ENCODE peak calls at places on chromosomes 5 and 9, in six cellular contexts. F, P, E, K, O and T are unnamed samples.

GRCh38 chr5:78404682-78405293 is 44.4 kb downstream of the SCAMP1 start:
- DNase-seq in F (no peak), P (peak), E (peak), K (no peak), O (no peak), T (peak)

GRCh38 chr5:157356576-157356975 is 90.7 kb downstream of the CYFIP2 start:
- DNase-seq in F (no peak), P (no peak), E (no peak), K (no peak), O (no peak), T (no peak)

GRCh38 chr5:108193021-108193795 is 188.7 kb downstream of the FBXL17 start:
- DNase-seq in F (peak), P (peak), E (no peak), K (peak), O (peak), T (no peak)

GRCh38 chr5:174145821-174146220 is 100.3 kb downstream of the NSG2 start:
- DNase-seq in F (peak), P (peak), E (no peak), K (no peak), O (peak), T (peak)

GRCh38 chr9:92564479-92564878 is 28.7 kb upstream of the ECM2 start:
- DNase-seq in F (no peak), P (peak), E (no peak), K (peak), O (peak), T (no peak)

GRCh38 chr5:151345808-151346478 is 1.4 kb downstream of the SLC36A2 start:
- DNase-seq in F (peak), P (peak), E (no peak), K (peak), O (peak), T (no peak)

GRCh38 chr5:179603308-179603707 is 20.2 kb downstream of the HNRNPH1 start:
- DNase-seq in F (no peak), P (no peak), E (no peak), K (no peak), O (no peak), T (no peak)

GRCh38 chr9:3704890-3705289 is 179.1 kb upstream of the RFX3 start:
- DNase-seq in F (no peak), P (no peak), E (no peak), K (no peak), O (no peak), T (no peak)

GRCh38 chr5:94039101-94039500 is 297.7 kb upstream of the POU5F2 start:
- DNase-seq in F (no peak), P (no peak), E (no peak), K (no peak), O (no peak), T (no peak)

DNA sequence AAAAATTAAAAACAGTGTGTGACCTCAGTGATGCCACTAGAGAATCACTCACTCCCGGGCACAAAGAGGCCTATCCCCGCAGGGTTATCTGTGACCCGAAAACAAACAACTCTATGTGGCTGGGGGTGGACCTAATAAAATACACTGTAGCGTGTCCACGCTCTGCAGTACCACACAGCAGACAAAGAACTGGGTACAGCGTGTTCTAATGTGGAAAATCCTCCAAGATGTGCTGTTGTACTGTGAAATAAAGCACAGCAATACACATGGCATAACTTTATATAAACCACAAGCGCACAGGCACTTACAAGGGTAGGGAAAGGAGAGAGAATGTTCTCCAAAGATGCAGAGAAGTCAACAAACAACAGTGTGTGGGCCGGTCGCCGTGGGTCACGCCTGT is 8.1 kb upstream of the SLC34A1 start:
- DNase-seq in F (no peak), P (peak), E (no peak), K (no peak), O (no peak), T (no peak)
- TF ChIP-seq CTCF in F (no peak), P (no peak), E (no peak), K (no peak), O (no peak), T (no peak)

DNA sequence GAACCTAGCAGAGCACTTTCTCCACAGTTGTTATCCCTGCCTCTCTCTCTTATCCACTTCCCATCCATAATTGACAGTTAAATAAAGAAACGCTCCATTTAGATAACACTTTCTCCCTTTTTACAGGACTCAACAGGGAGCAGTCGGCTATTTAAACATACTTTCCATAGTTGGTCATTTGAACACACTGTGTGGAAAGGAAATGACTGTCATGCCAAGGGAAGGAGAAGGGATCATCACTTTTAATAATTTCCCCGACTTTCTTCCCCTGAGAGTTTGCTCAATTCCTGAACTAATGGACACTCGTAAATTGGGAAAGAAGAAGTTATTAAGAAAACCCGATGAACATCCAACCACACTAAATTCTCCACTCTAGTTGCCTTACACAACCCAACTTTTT is 400.8 kb upstream of the PTGER4 start:
- DNase-seq in F (no peak), P (no peak), E (no peak), K (no peak), O (no peak), T (no peak)
- H3K4me3 ChIP-seq in F (no peak), P (no peak), E (no peak), K (no peak), O (no peak), T (no peak)

DNA sequence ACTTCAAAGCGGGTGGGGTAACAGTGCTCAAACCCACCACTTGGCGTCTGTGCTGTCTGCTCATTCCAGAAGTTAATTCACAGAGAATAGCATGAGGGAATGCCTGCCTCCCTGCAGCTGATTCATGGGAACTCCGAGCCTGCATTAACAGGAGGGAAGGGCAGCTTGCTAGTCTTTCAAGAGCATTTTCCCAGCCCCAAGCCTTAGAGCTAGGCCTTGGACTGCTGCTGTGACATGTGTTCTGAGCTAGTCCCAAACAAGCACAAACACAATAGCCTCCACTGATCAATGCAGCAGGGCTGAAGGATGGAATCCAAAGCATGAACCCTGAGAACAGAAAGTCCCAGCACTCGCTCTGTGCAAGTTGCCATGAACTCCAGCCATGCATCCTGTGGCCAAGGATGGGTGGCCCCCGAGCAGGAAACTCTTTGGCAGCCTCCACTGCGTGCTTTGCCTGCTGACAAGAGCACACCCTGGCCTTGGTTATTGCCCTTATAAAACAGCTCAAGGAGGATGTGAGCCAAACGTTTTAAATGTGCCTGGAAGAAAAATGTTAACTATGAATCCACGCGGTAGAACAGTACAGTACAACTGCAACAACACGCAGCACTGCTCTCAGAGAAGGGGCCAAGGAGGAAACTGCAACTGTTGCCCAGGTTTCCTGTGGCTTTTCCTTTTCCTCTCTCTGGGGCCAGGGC is 653.1 kb upstream of the KLF4 start:
- DNase-seq in F (peak), P (peak), E (no peak), K (peak), O (peak), T (peak)
- TF ChIP-seq CTCF in F (peak), P (no peak), E (no peak), K (peak), O (peak), T (no peak)

GRCh38 chr9:34591911-34592866 is 2.7 kb upstream of the CNTFR start:
- DNase-seq in F (no peak), P (no peak), E (no peak), K (no peak), O (no peak), T (no peak)
- H3K4me3 ChIP-seq in F (no peak), P (no peak), E (no peak), K (no peak), O (no peak), T (no peak)

DNA sequence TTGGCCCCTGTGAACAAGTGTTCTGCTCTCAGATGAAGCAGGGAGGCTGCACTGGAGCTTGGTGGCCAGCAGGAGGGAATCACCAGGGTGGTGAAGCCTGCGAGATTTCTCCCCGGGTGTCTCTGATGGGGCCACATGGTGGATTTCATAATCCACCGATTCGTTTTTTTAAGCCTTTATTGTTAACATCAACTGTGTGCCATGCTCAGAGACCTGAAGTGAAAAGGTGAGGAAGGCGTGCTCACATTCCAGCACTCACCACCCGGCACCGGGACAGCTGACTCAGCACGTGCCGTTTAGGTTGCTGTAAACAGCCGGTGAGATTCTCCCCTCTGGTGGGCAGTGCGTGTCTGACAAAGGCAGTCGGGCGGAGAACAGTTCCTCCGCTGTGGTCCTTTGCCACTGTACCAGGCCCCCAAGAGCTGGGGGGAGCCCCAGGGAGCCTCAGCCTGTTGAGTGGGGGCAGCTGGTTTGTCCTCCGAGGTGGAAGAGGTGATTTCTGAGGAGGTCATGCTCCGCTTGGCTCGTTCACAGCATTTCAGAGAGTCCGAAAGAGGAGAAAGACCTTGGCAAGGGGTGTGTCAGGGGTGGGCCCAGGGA is 12.7 kb upstream of the AHRR start:
- DNase-seq in F (peak), P (peak), E (no peak), K (peak), O (peak), T (no peak)
- TF ChIP-seq CTCF in F (peak), P (peak), E (no peak), K (peak), O (peak), T (no peak)

GRCh38 chr5:181120761-181121160 is 10.2 kb downstream of the OR2V1 start:
- DNase-seq in F (no peak), P (no peak), E (no peak), K (no peak), O (peak), T (no peak)
- H3K4me3 ChIP-seq in F (no peak), P (no peak), E (no peak), K (no peak), O (no peak), T (no peak)

GRCh38 chr9:121249563-121249962 is 18.4 kb upstream of the GSN start:
- DNase-seq in F (no peak), P (no peak), E (peak), K (no peak), O (no peak), T (peak)
- TF ChIP-seq CTCF in F (no peak), P (no peak), E (no peak), K (no peak), O (no peak), T (no peak)